ENCODE peak calls at places on chromosome 3, in ten cellular contexts. One of them, this sample, is unnamed.

GRCh38 chr3:40623567-40623966 is 98.8 kb downstream of the ZNF621 start:
- DNase-seq in ovary: no peak
- DNase-seq in substantia nigra: no peak
- DNase-seq in IMR-90: no peak
- DNase-seq in left ventricle myocardium inferior: no peak
- DNase-seq in AG04450: no peak
- DNase-seq in A549: no peak
- DNase-seq in fibroblast of lung: peak
- DNase-seq in lower lobe of right lung: no peak
- DNase-seq in lung: no peak
- DNase-seq in this sample: peak

GRCh38 chr3:158768881-158769518 is 32.9 kb upstream of the MFSD1 start:
- DNase-seq in ovary: peak
- DNase-seq in substantia nigra: no peak
- DNase-seq in IMR-90: peak
- DNase-seq in left ventricle myocardium inferior: no peak
- DNase-seq in AG04450: peak
- DNase-seq in A549: peak
- DNase-seq in fibroblast of lung: peak
- DNase-seq in lower lobe of right lung: no peak
- DNase-seq in lung: no peak
- DNase-seq in this sample: no peak

GRCh38 chr3:155233213-155233612 is 60.3 kb downstream of the STRIT1 start:
- DNase-seq in ovary: peak
- DNase-seq in substantia nigra: peak
- DNase-seq in IMR-90: peak
- DNase-seq in left ventricle myocardium inferior: peak
- DNase-seq in AG04450: no peak
- DNase-seq in A549: no peak
- DNase-seq in fibroblast of lung: peak
- DNase-seq in lower lobe of right lung: no peak
- DNase-seq in lung: peak
- DNase-seq in this sample: no peak

GRCh38 chr3:27310693-27311092 is 58.5 kb downstream of the NEK10 start:
- DNase-seq in ovary: no peak
- DNase-seq in substantia nigra: no peak
- DNase-seq in IMR-90: no peak
- DNase-seq in left ventricle myocardium inferior: no peak
- DNase-seq in AG04450: no peak
- DNase-seq in A549: no peak
- DNase-seq in fibroblast of lung: no peak
- DNase-seq in lower lobe of right lung: no peak
- DNase-seq in lung: no peak
- DNase-seq in this sample: no peak

GRCh38 chr3:195001961-195002861 is 268.7 kb downstream of the XXYLT1 start:
- DNase-seq in ovary: no peak
- DNase-seq in substantia nigra: no peak
- DNase-seq in IMR-90: peak
- DNase-seq in left ventricle myocardium inferior: peak
- DNase-seq in AG04450: no peak
- DNase-seq in A549: peak
- DNase-seq in fibroblast of lung: peak
- DNase-seq in lower lobe of right lung: peak
- DNase-seq in lung: peak
- DNase-seq in this sample: peak

GRCh38 chr3:123880998-123881561 is 3.1 kb downstream of the MYLK start:
- DNase-seq in ovary: no peak
- DNase-seq in substantia nigra: no peak
- DNase-seq in IMR-90: peak
- DNase-seq in left ventricle myocardium inferior: no peak
- DNase-seq in AG04450: peak
- DNase-seq in A549: peak
- DNase-seq in fibroblast of lung: peak
- DNase-seq in lower lobe of right lung: no peak
- DNase-seq in lung: no peak
- DNase-seq in this sample: no peak

GRCh38 chr3:175288616-175289015 is 429.5 kb downstream of the NAALADL2 start:
- DNase-seq in ovary: no peak
- DNase-seq in substantia nigra: no peak
- DNase-seq in IMR-90: peak
- DNase-seq in left ventricle myocardium inferior: no peak
- DNase-seq in AG04450: no peak
- DNase-seq in A549: no peak
- DNase-seq in fibroblast of lung: peak
- DNase-seq in lower lobe of right lung: no peak
- DNase-seq in lung: no peak
- DNase-seq in this sample: no peak

GRCh38 chr3:177212756-177213155 is 15.5 kb upstream of the TBL1XR1 start:
- DNase-seq in ovary: no peak
- DNase-seq in substantia nigra: no peak
- DNase-seq in IMR-90: no peak
- DNase-seq in left ventricle myocardium inferior: no peak
- DNase-seq in AG04450: no peak
- DNase-seq in A549: no peak
- DNase-seq in fibroblast of lung: no peak
- DNase-seq in lower lobe of right lung: no peak
- DNase-seq in lung: no peak
- DNase-seq in this sample: no peak

GRCh38 chr3:113847664-113848461 is 9.3 kb downstream of the GRAMD1C start:
- DNase-seq in ovary: no peak
- DNase-seq in substantia nigra: no peak
- DNase-seq in IMR-90: no peak
- DNase-seq in left ventricle myocardium inferior: no peak
- DNase-seq in AG04450: no peak
- DNase-seq in A549: no peak
- DNase-seq in fibroblast of lung: no peak
- DNase-seq in lower lobe of right lung: no peak
- DNase-seq in lung: no peak
- DNase-seq in this sample: no peak

GRCh38 chr3:114627760-114628159 is 333.9 kb downstream of the TIGIT start:
- DNase-seq in ovary: peak
- DNase-seq in substantia nigra: no peak
- DNase-seq in IMR-90: peak
- DNase-seq in left ventricle myocardium inferior: peak
- DNase-seq in AG04450: no peak
- DNase-seq in A549: no peak
- DNase-seq in fibroblast of lung: peak
- DNase-seq in lower lobe of right lung: no peak
- DNase-seq in lung: no peak
- DNase-seq in this sample: no peak

GRCh38 chr3:129560931-129561594 is 18.1 kb downstream of the H1-8 start:
- DNase-seq in ovary: peak
- DNase-seq in substantia nigra: peak
- DNase-seq in IMR-90: peak
- DNase-seq in left ventricle myocardium inferior: peak
- DNase-seq in AG04450: peak
- DNase-seq in A549: peak
- DNase-seq in fibroblast of lung: peak
- DNase-seq in lower lobe of right lung: peak
- DNase-seq in lung: peak
- DNase-seq in this sample: no peak

GRCh38 chr3:47581422-47581821 is 2.8 kb upstream of the CSPG5 start:
- DNase-seq in ovary: no peak
- DNase-seq in substantia nigra: no peak
- DNase-seq in IMR-90: no peak
- DNase-seq in left ventricle myocardium inferior: no peak
- DNase-seq in AG04450: no peak
- DNase-seq in A549: no peak
- DNase-seq in fibroblast of lung: no peak
- DNase-seq in lower lobe of right lung: no peak
- DNase-seq in lung: no peak
- DNase-seq in this sample: no peak

GRCh38 chr3:111585214-111585613 is 9.9 kb downstream of the ZBED2 start:
- DNase-seq in ovary: no peak
- DNase-seq in substantia nigra: no peak
- DNase-seq in IMR-90: peak
- DNase-seq in left ventricle myocardium inferior: no peak
- DNase-seq in AG04450: no peak
- DNase-seq in A549: peak
- DNase-seq in fibroblast of lung: peak
- DNase-seq in lower lobe of right lung: no peak
- DNase-seq in lung: no peak
- DNase-seq in this sample: no peak

GRCh38 chr3:21979706-21980105 is 228.7 kb upstream of the ZNF385D start:
- DNase-seq in ovary: no peak
- DNase-seq in substantia nigra: no peak
- DNase-seq in IMR-90: peak
- DNase-seq in left ventricle myocardium inferior: no peak
- DNase-seq in AG04450: peak
- DNase-seq in A549: peak
- DNase-seq in fibroblast of lung: peak
- DNase-seq in lower lobe of right lung: no peak
- DNase-seq in lung: no peak
- DNase-seq in this sample: no peak

GRCh38 chr3:71393093-71393492 is 190.4 kb downstream of the FOXP1 start:
- DNase-seq in ovary: no peak
- DNase-seq in substantia nigra: no peak
- DNase-seq in IMR-90: peak
- DNase-seq in left ventricle myocardium inferior: no peak
- DNase-seq in AG04450: no peak
- DNase-seq in A549: no peak
- DNase-seq in fibroblast of lung: peak
- DNase-seq in lower lobe of right lung: no peak
- DNase-seq in lung: no peak
- DNase-seq in this sample: no peak

GRCh38 chr3:126056681-126057546 is 27.0 kb downstream of the SLC41A3 start:
- DNase-seq in ovary: no peak
- DNase-seq in substantia nigra: no peak
- DNase-seq in IMR-90: peak
- DNase-seq in left ventricle myocardium inferior: peak
- DNase-seq in AG04450: no peak
- DNase-seq in A549: peak
- DNase-seq in fibroblast of lung: peak
- DNase-seq in lower lobe of right lung: no peak
- DNase-seq in lung: peak
- DNase-seq in this sample: no peak

GRCh38 chr3:58521002-58521670 is 15.9 kb downstream of the ACOX2 start:
- DNase-seq in ovary: no peak
- DNase-seq in substantia nigra: no peak
- DNase-seq in IMR-90: no peak
- DNase-seq in left ventricle myocardium inferior: no peak
- DNase-seq in AG04450: no peak
- DNase-seq in A549: no peak
- DNase-seq in fibroblast of lung: no peak
- DNase-seq in lower lobe of right lung: no peak
- DNase-seq in lung: no peak
- DNase-seq in this sample: no peak
- H3K27ac ChIP-seq in ovary: no peak
- H3K27ac ChIP-seq in substantia nigra: no peak
- H3K27ac ChIP-seq in IMR-90: no peak
- H3K27ac ChIP-seq in left ventricle myocardium inferior: no peak
- H3K27ac ChIP-seq in AG04450: no peak
- H3K27ac ChIP-seq in A549: no peak
- H3K27ac ChIP-seq in fibroblast of lung: no peak
- H3K27ac ChIP-seq in lower lobe of right lung: no peak
- H3K27ac ChIP-seq in lung: no peak
- H3K27ac ChIP-seq in this sample: no peak

DNA sequence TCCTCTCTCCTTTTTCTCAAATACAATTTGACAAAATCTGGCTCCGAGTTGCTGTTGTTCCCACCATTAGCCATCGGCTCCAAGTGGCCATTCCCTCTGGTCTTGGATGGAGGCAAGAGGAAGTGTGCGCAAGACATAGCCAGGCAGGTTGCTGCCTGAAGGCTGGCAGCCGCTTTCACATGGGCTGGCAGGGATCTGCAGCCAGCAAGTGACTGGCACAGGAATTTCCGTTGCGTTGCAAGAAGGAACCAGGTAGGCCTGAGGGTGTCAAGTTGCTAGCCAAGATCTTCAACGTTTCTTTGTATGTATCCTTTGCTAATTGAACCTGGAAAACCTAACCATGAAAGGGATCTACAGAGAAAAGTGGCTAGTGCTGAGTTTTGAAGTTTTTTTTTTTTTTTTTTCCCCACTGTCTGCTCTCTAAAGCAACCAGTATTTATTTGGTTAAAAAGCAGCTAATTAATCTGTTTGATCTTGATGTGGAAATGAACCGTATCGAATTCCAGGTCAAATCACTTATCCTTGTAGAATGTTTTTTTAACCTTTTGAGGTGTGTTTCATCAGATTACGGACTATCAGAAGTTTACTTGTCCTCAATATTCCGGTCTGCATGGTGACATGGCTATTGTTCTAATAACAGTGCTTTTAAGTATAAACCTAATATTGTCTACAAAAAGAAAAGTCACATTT is 117.1 kb downstream of the FNDC3B start:
- DNase-seq in ovary: no peak
- DNase-seq in substantia nigra: no peak
- DNase-seq in IMR-90: no peak
- DNase-seq in left ventricle myocardium inferior: no peak
- DNase-seq in AG04450: no peak
- DNase-seq in A549: peak
- DNase-seq in fibroblast of lung: no peak
- DNase-seq in lower lobe of right lung: peak
- DNase-seq in lung: peak
- DNase-seq in this sample: no peak
- H3K27ac ChIP-seq in ovary: no peak
- H3K27ac ChIP-seq in substantia nigra: no peak
- H3K27ac ChIP-seq in IMR-90: peak
- H3K27ac ChIP-seq in left ventricle myocardium inferior: peak
- H3K27ac ChIP-seq in AG04450: peak
- H3K27ac ChIP-seq in A549: peak
- H3K27ac ChIP-seq in fibroblast of lung: no peak
- H3K27ac ChIP-seq in lower lobe of right lung: no peak
- H3K27ac ChIP-seq in lung: peak
- H3K27ac ChIP-seq in this sample: no peak

GRCh38 chr3:15346516-15346915 is 14.1 kb upstream of the SH3BP5 start:
- DNase-seq in ovary: no peak
- DNase-seq in substantia nigra: no peak
- DNase-seq in IMR-90: no peak
- DNase-seq in left ventricle myocardium inferior: no peak
- DNase-seq in AG04450: no peak
- DNase-seq in A549: no peak
- DNase-seq in fibroblast of lung: no peak
- DNase-seq in lower lobe of right lung: no peak
- DNase-seq in lung: no peak
- DNase-seq in this sample: no peak
- H3K27ac ChIP-seq in ovary: no peak
- H3K27ac ChIP-seq in substantia nigra: no peak
- H3K27ac ChIP-seq in IMR-90: no peak
- H3K27ac ChIP-seq in left ventricle myocardium inferior: no peak
- H3K27ac ChIP-seq in AG04450: no peak
- H3K27ac ChIP-seq in A549: no peak
- H3K27ac ChIP-seq in fibroblast of lung: no peak
- H3K27ac ChIP-seq in lower lobe of right lung: no peak
- H3K27ac ChIP-seq in lung: no peak
- H3K27ac ChIP-seq in this sample: no peak

DNA sequence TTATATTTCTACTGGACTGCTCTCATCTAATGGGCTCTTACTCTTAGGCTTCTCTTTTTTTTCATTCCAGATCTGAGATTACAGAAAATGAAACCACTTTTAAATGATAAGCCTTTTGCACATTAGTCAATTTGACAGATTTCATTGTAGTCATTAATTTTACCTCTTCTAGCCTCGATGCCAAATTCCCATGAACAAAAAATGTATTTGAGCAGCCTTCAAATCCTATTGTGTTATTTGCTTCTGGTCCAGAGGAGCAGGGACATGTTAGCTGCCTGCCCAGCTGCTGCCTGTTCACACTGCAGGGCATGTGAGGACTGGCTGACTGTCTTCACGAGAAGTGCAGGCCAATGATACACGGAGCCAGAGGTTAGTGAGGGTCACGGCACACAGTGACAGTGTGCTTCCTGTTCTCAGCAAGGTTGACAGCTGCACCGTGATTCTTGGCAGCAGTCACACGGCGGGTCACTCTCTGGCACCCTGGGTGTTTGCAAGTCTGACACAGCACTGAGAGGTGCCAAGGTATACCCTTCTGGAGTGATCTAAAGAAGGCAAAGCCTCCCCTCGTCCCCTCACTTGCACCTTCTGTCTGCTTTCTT is 40.8 kb downstream of the KAT2B start:
- DNase-seq in ovary: peak
- DNase-seq in substantia nigra: peak
- DNase-seq in IMR-90: peak
- DNase-seq in left ventricle myocardium inferior: peak
- DNase-seq in AG04450: no peak
- DNase-seq in A549: peak
- DNase-seq in fibroblast of lung: peak
- DNase-seq in lower lobe of right lung: peak
- DNase-seq in lung: peak
- DNase-seq in this sample: peak
- H3K27ac ChIP-seq in ovary: no peak
- H3K27ac ChIP-seq in substantia nigra: peak
- H3K27ac ChIP-seq in IMR-90: no peak
- H3K27ac ChIP-seq in left ventricle myocardium inferior: peak
- H3K27ac ChIP-seq in AG04450: peak
- H3K27ac ChIP-seq in A549: no peak
- H3K27ac ChIP-seq in fibroblast of lung: no peak
- H3K27ac ChIP-seq in lower lobe of right lung: no peak
- H3K27ac ChIP-seq in lung: no peak
- H3K27ac ChIP-seq in this sample: no peak